ENCODE peak calls at places on chromosomes 11 and 22, in eight cellular contexts. Z is RWPE2; E is IMR-90; I is CD8-positive, alpha-beta T cell; S is naive thymus-derived CD4-positive, alpha-beta T cell; Q is CD8-positive, alpha-beta memory T cell; Y is neuronal stem cell; H is adrenal gland. L is an unnamed sample. For H3K9me3 and H3K4me1, the result is how much of the 10 kb centered on the place peaks cover.

GRCh38 chr22:26615149-26615548 is 2.7 kb downstream of the CRYBB1 start:
- DNase-seq in Z (no peak), E (no peak), I (no peak), S (no peak), Q (no peak), Y (no peak), H (no peak), L (no peak)

GRCh38 chr11:11036185-11037161 is 178.6 kb upstream of the ZBED5 start:
- DNase-seq in Z (no peak), E (peak), I (no peak), S (peak), Q (peak), Y (peak), H (peak), L (peak)

GRCh38 chr11:126140932-126141291 is 70.5 kb downstream of the RPUSD4 start:
- DNase-seq in Z (no peak), E (peak), I (no peak), S (no peak), Q (no peak), Y (no peak), H (peak), L (no peak)

GRCh38 chr22:30867746-30868662 is 100.6 kb downstream of the MORC2 start:
- DNase-seq in Z (peak), E (no peak), I (no peak), S (no peak), Q (no peak), Y (no peak), H (peak), L (no peak)

GRCh38 chr11:131025020-131025419 is 108.7 kb upstream of the SNX19 start:
- DNase-seq in Z (no peak), E (peak), I (no peak), S (no peak), Q (no peak), Y (peak), H (peak), L (peak)

GRCh38 chr11:14041040-14041439 is 78.5 kb downstream of the SPON1 start:
- DNase-seq in Z (no peak), E (peak), I (no peak), S (no peak), Q (no peak), Y (no peak), H (no peak), L (peak)

GRCh38 chr11:17498475-17498874 is 21.8 kb upstream of the ABCC8 start:
- DNase-seq in Z (no peak), E (no peak), I (no peak), S (no peak), Q (no peak), Y (no peak), H (no peak), L (no peak)

GRCh38 chr11:71252782-71253730 is 679 bp upstream of the SHANK2 start:
- DNase-seq in Z (no peak), E (peak), I (no peak), S (no peak), Q (no peak), Y (no peak), H (no peak), L (peak)

GRCh38 chr22:31102441-31103081 is 4.8 kb downstream of the SELENOM start:
- DNase-seq in Z (peak), E (peak), I (no peak), S (no peak), Q (no peak), Y (no peak), H (peak), L (no peak)

GRCh38 chr11:102806296-102806695 is 8.3 kb upstream of the MMP1 start:
- DNase-seq in Z (no peak), E (peak), I (no peak), S (no peak), Q (no peak), Y (no peak), H (no peak), L (no peak)

GRCh38 chr22:48800036-48800885 is 1027.4 kb downstream of the BRD1 start:
- DNase-seq in Z (no peak), E (no peak), I (no peak), S (no peak), Q (no peak), Y (no peak), H (no peak), L (no peak)

GRCh38 chr22:48800886-48801607 is 1026.6 kb downstream of the BRD1 start:
- DNase-seq in Z (no peak), E (no peak), I (no peak), S (no peak), Q (no peak), Y (no peak), H (no peak), L (no peak)

GRCh38 chr22:48798281-48799226 is 1029.1 kb downstream of the BRD1 start:
- DNase-seq in Z (no peak), E (no peak), I (no peak), S (no peak), Q (no peak), Y (no peak), H (no peak), L (no peak)

GRCh38 chr22:48797731-48798130 is 1029.9 kb downstream of the BRD1 start:
- DNase-seq in Z (no peak), E (no peak), I (no peak), S (no peak), Q (no peak), Y (no peak), H (no peak), L (no peak)

DNA sequence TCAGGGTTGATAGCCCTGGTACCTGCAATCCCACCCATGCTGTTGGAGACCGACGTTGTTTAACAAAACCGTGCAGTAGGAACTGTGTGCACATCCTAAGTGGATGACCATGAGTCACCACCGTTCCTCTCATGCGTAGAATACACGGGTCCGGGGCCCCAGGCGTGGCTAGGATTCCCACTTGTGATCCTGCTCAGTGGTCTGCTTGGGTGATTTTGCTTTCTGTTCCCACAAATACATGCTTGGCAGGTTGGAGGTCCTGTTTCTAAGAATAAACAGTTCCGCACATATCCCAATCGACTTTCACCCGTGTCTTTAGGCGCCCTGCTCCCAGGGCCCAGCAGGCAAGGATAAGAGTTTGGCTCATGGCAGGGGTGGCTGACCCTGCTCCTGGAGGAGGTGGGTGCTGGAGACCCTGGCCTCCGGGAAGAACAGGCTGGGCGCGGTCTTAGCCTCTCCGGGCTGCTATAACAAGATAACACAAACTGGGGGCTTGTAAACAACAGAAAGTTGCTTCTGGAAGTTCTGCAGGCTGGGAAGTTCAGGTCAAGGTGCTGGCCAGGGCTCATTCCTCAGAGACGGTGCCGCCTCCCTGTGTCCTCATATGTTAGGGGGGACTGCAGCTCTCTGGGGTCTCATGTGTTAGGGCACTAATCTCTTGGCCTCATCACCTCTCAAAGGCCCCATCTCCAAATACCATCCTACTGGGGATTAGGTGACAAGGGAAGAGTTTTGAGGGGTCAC is 1028.3 kb downstream of the BRD1 start:
- DNase-seq in Z (no peak), E (no peak), I (no peak), S (no peak), Q (no peak), Y (no peak), H (no peak), L (no peak)
- H3K9me3 ChIP-seq in Z (under half), E (half or more), I (under half), S (under half), Q (under half), Y (under half), H (under half), L (under half)

DNA sequence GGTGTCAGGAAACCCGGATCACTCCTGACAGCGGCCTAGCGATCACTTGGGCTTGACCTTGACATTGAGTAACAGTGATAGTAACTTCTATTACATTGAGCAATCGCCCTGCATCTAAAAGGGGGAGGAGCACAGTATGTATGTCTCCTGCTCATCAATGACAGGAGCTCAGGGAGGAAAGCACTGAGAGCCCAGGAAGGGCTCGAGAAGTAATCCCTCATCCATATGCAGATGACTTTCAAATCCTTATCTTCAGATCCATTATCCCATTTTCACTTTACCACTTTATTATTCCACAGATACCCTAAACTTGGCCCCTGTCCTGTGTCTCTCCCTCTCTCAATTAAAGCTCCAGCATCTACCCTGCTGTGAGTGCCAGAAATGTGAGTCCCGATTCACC is 47.8 kb downstream of the ABTB2 start:
- DNase-seq in Z (no peak), E (no peak), I (no peak), S (no peak), Q (no peak), Y (no peak), H (no peak), L (peak)
- H3K4me1 ChIP-seq in Z (under half), E (under half), I (under half), S (under half), Q (under half), Y (under half), H (under half), L (under half)

GRCh38 chr22:48422900-48423480 is 1404.7 kb downstream of the BRD1 start:
- DNase-seq in Z (no peak), E (no peak), I (no peak), S (no peak), Q (no peak), Y (no peak), H (no peak), L (no peak)

GRCh38 chr22:48424661-48425060 is 1403.0 kb downstream of the BRD1 start:
- DNase-seq in Z (no peak), E (no peak), I (no peak), S (no peak), Q (no peak), Y (no peak), H (no peak), L (no peak)

GRCh38 chr22:48424201-48424627 is 1403.5 kb downstream of the BRD1 start:
- DNase-seq in Z (no peak), E (no peak), I (no peak), S (no peak), Q (no peak), Y (no peak), H (no peak), L (no peak)

GRCh38 chr22:48425091-48425506 is 1402.6 kb downstream of the BRD1 start:
- DNase-seq in Z (no peak), E (no peak), I (no peak), S (no peak), Q (no peak), Y (no peak), H (no peak), L (no peak)

DNA sequence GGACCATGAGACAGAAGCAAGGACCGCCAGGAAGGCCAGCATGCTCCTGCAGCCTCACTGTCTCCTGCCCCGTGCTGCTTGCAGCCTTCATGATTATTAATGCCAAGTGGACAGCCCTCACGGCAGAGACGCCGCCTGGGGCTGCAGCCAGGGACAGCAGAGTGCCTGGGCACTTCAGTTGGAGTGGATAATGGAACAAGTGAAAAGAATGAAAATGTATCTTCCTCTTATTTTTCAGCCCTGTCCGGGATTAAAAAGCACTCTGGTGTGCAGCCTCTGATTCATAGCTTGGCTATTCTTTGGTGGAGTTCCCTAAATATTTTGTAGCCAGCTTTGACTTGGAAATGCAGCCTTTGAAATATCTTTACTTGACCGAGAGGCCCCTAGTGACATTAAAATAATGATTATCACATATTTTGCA is 1404.2 kb downstream of the BRD1 start:
- DNase-seq in Z (no peak), E (no peak), I (no peak), S (no peak), Q (no peak), Y (no peak), H (no peak), L (no peak)
- H3K9me3 ChIP-seq in Z (under half), E (half or more), I (under half), S (under half), Q (under half), Y (under half), H (under half), L (under half)

GRCh38 chr11:12156301-12157140 is 46.1 kb downstream of the MICAL2 start:
- DNase-seq in Z (no peak), E (no peak), I (no peak), S (no peak), Q (no peak), Y (no peak), H (no peak), L (no peak)
- H3K4me1 ChIP-seq in Z (under half), E (under half), I (under half), S (under half), Q (under half), Y (under half), H (under half), L (under half)

GRCh38 chr11:96620464-96621044 is 230.7 kb downstream of the JRKL start:
- DNase-seq in Z (no peak), E (no peak), I (no peak), S (no peak), Q (no peak), Y (no peak), H (no peak), L (no peak)

GRCh38 chr11:96621161-96621560 is 231.3 kb downstream of the JRKL start:
- DNase-seq in Z (no peak), E (no peak), I (no peak), S (no peak), Q (no peak), Y (no peak), H (no peak), L (no peak)

GRCh38 chr11:96627379-96627778 is 237.6 kb downstream of the JRKL start:
- DNase-seq in Z (no peak), E (no peak), I (no peak), S (no peak), Q (no peak), Y (no peak), H (no peak), L (no peak)

DNA sequence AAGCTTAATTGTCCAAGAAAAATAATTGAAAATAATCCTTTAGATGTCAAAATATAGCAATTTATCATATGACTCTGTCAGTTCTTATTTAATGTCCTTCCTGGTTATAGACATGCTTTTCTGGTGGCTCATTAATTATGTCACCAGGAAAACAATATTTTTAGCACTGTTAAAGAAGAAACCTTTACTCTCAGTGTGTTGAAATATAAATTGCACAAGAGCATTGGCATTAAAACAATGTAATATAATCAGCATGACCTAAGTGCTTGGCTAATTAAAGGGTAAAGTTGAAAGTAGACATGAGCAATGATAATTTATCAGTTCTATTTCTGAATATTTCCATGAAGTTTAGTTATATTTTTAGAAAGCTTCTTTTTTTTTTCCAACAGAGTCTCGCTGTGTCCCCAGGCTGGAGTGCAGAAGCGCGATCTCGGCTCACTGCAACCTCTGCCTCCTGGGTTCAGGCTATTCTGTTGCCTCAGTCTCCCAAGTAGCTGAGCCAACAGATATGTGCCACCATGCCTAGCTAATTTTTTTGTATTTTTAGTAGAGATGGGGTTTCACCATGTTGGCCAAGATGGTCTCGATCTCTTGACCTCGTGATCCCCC is 232.3 kb downstream of the JRKL start:
- DNase-seq in Z (no peak), E (no peak), I (no peak), S (no peak), Q (no peak), Y (no peak), H (no peak), L (no peak)
- H3K9me3 ChIP-seq in Z (under half), E (under half), I (under half), S (under half), Q (under half), Y (under half), H (under half), L (under half)

GRCh38 chr11:132349806-132350733 is 979.7 kb downstream of the NTM start:
- DNase-seq in Z (no peak), E (peak), I (no peak), S (no peak), Q (no peak), Y (no peak), H (no peak), L (no peak)
- H3K4me1 ChIP-seq in Z (under half), E (under half), I (under half), S (under half), Q (under half), Y (under half), H (under half), L (under half)

L was measured in small intestine.